ENCODE peak calls at places on chromosomes 11 and 22, in nine cellular contexts. T is heart right ventricle, W is osteoblast, V is HL-60, E is Peyer's patch, U is A549, Q is body of pancreas, K is ovary, B is astrocyte of the spinal cord. L is an unnamed sample.

GRCh38 chr11:94832604-94833238 is 64.6 kb downstream of the AMOTL1 start:
- DNase-seq in T (no peak), W (no peak), V (no peak), E (no peak), U (no peak), Q (no peak), K (no peak), B (no peak), L (no peak)

GRCh38 chr11:76241243-76242000 is 35.1 kb upstream of the WNT11 start:
- DNase-seq in T (no peak), W (no peak), V (no peak), E (peak; percentile 30), U (no peak), Q (no peak), K (no peak), B (no peak), L (no peak)

GRCh38 chr11:27218498-27219038 is 144.4 kb downstream of the CCDC34 start:
- DNase-seq in T (no peak), W (peak; percentile 92), V (no peak), E (no peak), U (no peak), Q (no peak), K (no peak), B (peak; percentile 93), L (no peak)

GRCh38 chr11:7046474-7046873 is 26.2 kb downstream of the NLRP14 start:
- DNase-seq in T (no peak), W (no peak), V (no peak), E (no peak), U (no peak), Q (no peak), K (no peak), B (peak; percentile 65), L (peak; percentile 43)

GRCh38 chr22:42269407-42270177 is 861 bp downstream of the TCF20 start:
- DNase-seq in T (peak; percentile 51), W (peak; percentile 94), V (peak; percentile 51), E (peak; percentile 90), U (peak; percentile 68), Q (peak; percentile 76), K (peak; percentile 55), B (no peak), L (no peak)

GRCh38 chr11:86983071-86983488 is 27.9 kb upstream of the FZD4 start:
- DNase-seq in T (peak; percentile 26), W (peak; percentile 23), V (no peak), E (no peak), U (no peak), Q (no peak), K (no peak), B (no peak), L (no peak)

GRCh38 chr11:105861225-105861624 is 160.8 kb downstream of the MSANTD4 start:
- DNase-seq in T (no peak), W (no peak), V (no peak), E (no peak), U (no peak), Q (no peak), K (no peak), B (no peak), L (no peak)

GRCh38 chr11:93542753-93543246 is 391 bp downstream of the SMCO4 start:
- DNase-seq in T (peak; percentile 50), W (peak; percentile 85), V (no peak), E (no peak), U (no peak), Q (no peak), K (peak; percentile 59), B (no peak), L (no peak)

GRCh38 chr11:44002191-44003093 is 45.3 kb upstream of the ACCSL start:
- DNase-seq in T (no peak), W (peak; percentile 42), V (no peak), E (no peak), U (no peak), Q (no peak), K (no peak), B (no peak), L (no peak)

GRCh38 chr11:129374081-129374992 is 1.3 kb upstream of the BARX2 start:
- DNase-seq in T (no peak), W (peak; percentile 76), V (no peak), E (peak; percentile 66), U (no peak), Q (peak; percentile 26), K (no peak), B (no peak), L (no peak)

GRCh38 chr11:2516276-2517015 is 71.6 kb downstream of the KCNQ1 start:
- DNase-seq in T (no peak), W (peak; percentile 70), V (no peak), E (peak; percentile 15), U (no peak), Q (peak; percentile 10), K (no peak), B (no peak), L (no peak)

GRCh38 chr11:103338621-103339484 is 229.6 kb downstream of the DYNC2H1 start:
- DNase-seq in T (no peak), W (peak; percentile 8), V (no peak), E (no peak), U (no peak), Q (no peak), K (no peak), B (peak; percentile 36), L (no peak)

GRCh38 chr22:41478891-41479521 is 10.1 kb downstream of the ACO2 start:
- DNase-seq in T (no peak), W (peak; percentile 75), V (peak; percentile 29), E (no peak), U (no peak), Q (no peak), K (no peak), B (peak; percentile 32), L (no peak)

GRCh38 chr11:3111919-3112690 is 53.0 kb downstream of the OSBPL5 start:
- DNase-seq in T (no peak), W (no peak), V (peak; percentile 58), E (peak; percentile 2), U (no peak), Q (no peak), K (no peak), B (no peak), L (no peak)

GRCh38 chr11:65920035-65920802 is 993 bp downstream of the DRAP1 start:
- DNase-seq in T (no peak), W (peak; percentile 76), V (no peak), E (no peak), U (no peak), Q (no peak), K (peak; percentile 54), B (no peak), L (no peak)

GRCh38 chr11:65418431-65418680 is 4.2 kb upstream of the NEAT1 start:
- DNase-seq in T (no peak), W (no peak), V (no peak), E (no peak), U (no peak), Q (no peak), K (no peak), B (no peak), L (no peak)

GRCh38 chr22:20130739-20131592 is 638 bp upstream of the ZDHHC8 start:
- DNase-seq in T (peak; percentile 92), W (peak; percentile 99), V (no peak), E (peak; percentile 87), U (no peak), Q (peak; percentile 83), K (peak; percentile 84), B (peak; percentile 84), L (no peak)

GRCh38 chr11:45722144-45722543 is 56.7 kb upstream of the CHST1 start:
- DNase-seq in T (no peak), W (no peak), V (no peak), E (no peak), U (no peak), Q (no peak), K (no peak), B (no peak), L (no peak)

GRCh38 chr11:118046051-118046963 is 30.6 kb upstream of the TMPRSS4 start:
- DNase-seq in T (no peak), W (no peak), V (no peak), E (no peak), U (no peak), Q (no peak), K (no peak), B (no peak), L (no peak)

GRCh38 chr11:126355324-126355925 is at the start of gene ST3GAL4:
- DNase-seq in T (peak; percentile 91), W (peak; percentile 97), V (peak; percentile 87), E (peak; percentile 71), U (peak; percentile 74), Q (peak; percentile 63), K (peak; percentile 92), B (peak; percentile 68), L (no peak)

GRCh38 chr11:126357055-126357962 is 1.8 kb downstream of the ST3GAL4 start:
- DNase-seq in T (no peak), W (peak; percentile 88), V (no peak), E (no peak), U (no peak), Q (no peak), K (peak; percentile 66), B (no peak), L (no peak)

GRCh38 chr11:126354631-126355323 is 709 bp upstream of the ST3GAL4 start:
- DNase-seq in T (no peak), W (peak; percentile 82), V (no peak), E (no peak), U (no peak), Q (no peak), K (peak; percentile 39), B (no peak), L (no peak)

GRCh38 chr11:126357969-126358762 is 2.7 kb downstream of the ST3GAL4 start:
- DNase-seq in T (no peak), W (no peak), V (no peak), E (no peak), U (no peak), Q (no peak), K (peak; percentile 74), B (no peak), L (no peak)

GRCh38 chr11:126355926-126356897 is 726 bp downstream of the ST3GAL4 start:
- DNase-seq in T (peak; percentile 60), W (peak; percentile 94), V (peak; percentile 61), E (no peak), U (no peak), Q (no peak), K (peak; percentile 67), B (no peak), L (no peak)
- H3K4me3 ChIP-seq in T (peak overlapping the region; percentile 77), W (peak overlapping the region; percentile 84), V (peak overlapping the region; percentile 83), E (peak overlapping the region; percentile 54), U (peak overlapping the region; percentile 92), Q (no peak overlapping the region), K (peak overlapping the region; percentile 70), B (peak overlapping the region; percentile 80), L (peak overlapping the region; percentile 66)

GRCh38 chr11:34359548-34359891 is 1.7 kb upstream of the ABTB2 start:
- DNase-seq in T (no peak), W (peak; percentile 60), V (peak; percentile 17), E (no peak), U (no peak), Q (no peak), K (no peak), B (no peak), L (no peak)
- TF ChIP-seq CTCF in T (peak; percentile 48), W (peak; percentile 47), V (no peak), E (peak; percentile 12), U (peak; percentile 40), Q (no peak), K (peak; percentile 38), B (no peak), L (peak; percentile 24)

GRCh38 chr22:30398685-30399680 is 2.2 kb downstream of the SEC14L2 start:
- DNase-seq in T (no peak), W (peak; percentile 74), V (no peak), E (no peak), U (no peak), Q (no peak), K (no peak), B (no peak), L (no peak)
- H3K4me3 ChIP-seq in T (no peak overlapping the region), W (peak overlapping the region; percentile 89), V (no peak overlapping the region), E (no peak overlapping the region), U (no peak overlapping the region), Q (no peak overlapping the region), K (no peak overlapping the region), B (peak overlapping the region; percentile 74), L (peak overlapping the region; percentile 86)

GRCh38 chr11:120689591-120689990 is 178.0 kb downstream of the GRIK4 start:
- DNase-seq in T (no peak), W (no peak), V (no peak), E (no peak), U (no peak), Q (no peak), K (no peak), B (no peak), L (no peak)
- TF ChIP-seq CTCF in T (no peak), W (no peak), V (no peak), E (no peak), U (no peak), Q (no peak), K (no peak), B (no peak), L (no peak)